ENCODE peak calls at places on chromosome 3, in seven cellular contexts. S is HepG2, D is SK-N-SH, H is HCT116, W is GM12878, X is K562, Z is H1. N is an unnamed sample.

GRCh38 chr3:61371123-61371522 is 119.9 kb upstream of the FHIT start:
- DNase-seq in S (peak; percentile 10), D (peak; percentile 40), H (peak; percentile 35), W (no peak), X (peak; percentile 32), Z (no peak), N (no peak)

GRCh38 chr3:128051837-128052766 is at the start of gene SEC61A1:
- DNase-seq in S (peak; percentile 86), D (peak; percentile 99), H (peak; percentile 78), W (peak; percentile 72), X (peak; percentile 92), Z (peak; percentile 67), N (peak; percentile 96)

GRCh38 chr3:141959921-141960554 is 83.6 kb downstream of the ATP1B3 start:
- DNase-seq in S (no peak), D (no peak), H (peak; percentile 12), W (no peak), X (no peak), Z (no peak), N (no peak)

GRCh38 chr3:23629181-23629893 is 176.4 kb upstream of the UBE2E1 start:
- DNase-seq in S (no peak), D (no peak), H (no peak), W (no peak), X (no peak), Z (no peak), N (no peak)

GRCh38 chr3:31361391-31362273 is 171.1 kb upstream of the STT3B start:
- DNase-seq in S (no peak), D (no peak), H (peak; percentile 12), W (no peak), X (no peak), Z (no peak), N (no peak)

GRCh38 chr3:186789554-186790260 is 6.3 kb downstream of the EIF4A2 start:
- DNase-seq in S (no peak), D (no peak), H (no peak), W (no peak), X (no peak), Z (no peak), N (no peak)

GRCh38 chr3:71987828-71988227 is 202.9 kb upstream of the PROK2 start:
- DNase-seq in S (no peak), D (no peak), H (no peak), W (no peak), X (no peak), Z (no peak), N (no peak)

GRCh38 chr3:72960812-72961518 is 35.6 kb upstream of the PPP4R2 start:
- DNase-seq in S (peak; percentile 86), D (no peak), H (no peak), W (no peak), X (peak; percentile 12), Z (no peak), N (no peak)

GRCh38 chr3:114363554-114364202 is 69.8 kb downstream of the TIGIT start:
- DNase-seq in S (no peak), D (no peak), H (no peak), W (no peak), X (no peak), Z (no peak), N (no peak)

GRCh38 chr3:68295457-68295856 is 636.9 kb downstream of the TAFA4 start:
- DNase-seq in S (no peak), D (no peak), H (no peak), W (no peak), X (no peak), Z (no peak), N (no peak)

DNA sequence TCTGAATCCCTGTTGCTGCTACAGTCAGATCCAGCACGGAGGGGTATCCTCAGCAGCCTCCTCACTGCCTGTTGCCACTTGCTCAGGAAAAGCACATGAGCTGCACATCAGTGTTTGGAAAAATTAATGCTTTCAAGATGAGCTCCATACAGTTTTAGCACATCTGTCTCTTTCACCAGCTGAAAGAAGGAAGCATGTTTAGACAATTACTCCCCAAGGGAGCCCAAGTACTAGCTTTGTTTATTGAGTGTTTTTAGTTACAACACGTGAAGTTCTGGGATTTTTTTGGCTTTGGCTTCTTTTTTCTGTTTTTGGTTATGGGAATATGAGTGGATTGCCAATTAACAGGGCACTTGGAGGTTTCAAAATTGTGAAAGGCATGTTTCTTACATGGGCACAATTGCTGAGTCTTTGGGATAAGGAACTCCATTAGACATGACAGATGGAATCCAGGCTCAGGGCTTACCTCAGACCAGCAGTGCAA is 92.5 kb upstream of the ROPN1 start:
- DNase-seq in S (no peak), D (no peak), H (no peak), W (no peak), X (no peak), Z (no peak), N (no peak)
- TF ChIP-seq JUND in S (no peak), D (no peak), H (no peak), W (no peak), X (no peak), Z (no peak), N (no peak)

DNA sequence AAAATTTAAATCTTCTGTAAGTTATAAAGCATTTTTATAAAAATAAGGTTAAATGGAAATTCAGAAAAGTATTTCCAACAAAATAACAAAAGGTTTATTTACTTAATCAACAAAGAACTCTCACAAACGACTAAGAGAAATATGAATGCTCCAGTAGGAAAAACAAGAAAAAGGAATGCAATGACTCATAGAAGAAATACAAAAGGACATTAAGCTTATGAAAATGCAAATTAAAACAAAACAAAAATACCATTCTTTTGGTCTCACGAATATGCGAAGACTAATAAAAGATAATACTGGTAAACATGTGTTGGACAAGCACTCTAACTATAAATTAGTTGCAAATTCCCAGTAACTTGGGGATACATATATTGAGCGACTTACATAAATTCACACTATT is 17.5 kb upstream of the TBC1D5 start:
- DNase-seq in S (no peak), D (no peak), H (no peak), W (no peak), X (no peak), Z (no peak), N (no peak)
- TF ChIP-seq JUND in S (no peak), D (no peak), H (no peak), W (no peak), X (no peak), Z (no peak), N (no peak)

GRCh38 chr3:99776516-99777209 is 41.0 kb upstream of the CMSS1 start:
- DNase-seq in S (no peak), D (no peak), H (no peak), W (no peak), X (peak; percentile 54), Z (no peak), N (no peak)
- TF ChIP-seq JUND in S (no peak), D (no peak), H (no peak), W (no peak), X (peak; percentile 88), Z (no peak), N (no peak)

DNA sequence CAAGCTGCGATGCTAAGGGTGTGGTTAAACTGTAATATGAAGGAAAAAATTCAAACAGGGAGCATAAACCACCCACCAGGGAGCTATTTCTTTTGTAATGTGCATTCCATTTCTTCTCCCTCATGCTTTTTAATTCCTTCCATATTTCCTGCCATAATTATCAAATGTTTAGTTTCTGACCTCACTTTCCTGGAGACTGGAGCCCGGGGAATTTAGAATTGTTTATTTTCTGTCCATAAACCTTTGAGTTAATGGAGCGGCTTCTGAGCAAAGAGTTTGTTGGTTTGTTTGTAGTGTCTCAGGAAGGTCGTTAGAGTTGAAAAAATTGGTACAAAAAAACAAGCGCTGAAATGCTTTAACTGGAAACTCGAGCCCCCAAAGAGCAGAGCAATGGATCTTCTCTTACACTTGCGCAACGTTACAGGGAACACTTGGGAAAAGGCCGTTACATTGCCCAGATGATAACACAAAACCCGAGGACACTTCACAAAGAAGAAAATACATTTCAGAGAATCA is 1.0 kb downstream of the FSTL1 start:
- DNase-seq in S (no peak), D (peak; percentile 22), H (no peak), W (no peak), X (no peak), Z (no peak), N (no peak)
- TF ChIP-seq JUND in S (no peak), D (no peak), H (no peak), W (no peak), X (no peak), Z (no peak), N (no peak)

GRCh38 chr3:14632445-14632930 is 19.1 kb upstream of the CCDC174 start:
- DNase-seq in S (no peak), D (no peak), H (no peak), W (no peak), X (no peak), Z (no peak), N (no peak)

GRCh38 chr3:14634763-14635400 is 16.7 kb upstream of the CCDC174 start:
- DNase-seq in S (no peak), D (no peak), H (no peak), W (no peak), X (no peak), Z (no peak), N (no peak)

GRCh38 chr3:14631687-14632444 is 19.7 kb upstream of the CCDC174 start:
- DNase-seq in S (peak; percentile 21), D (no peak), H (no peak), W (no peak), X (no peak), Z (no peak), N (no peak)

GRCh38 chr3:14633417-14633816 is 18.1 kb upstream of the CCDC174 start:
- DNase-seq in S (no peak), D (no peak), H (no peak), W (no peak), X (no peak), Z (no peak), N (no peak)

DNA sequence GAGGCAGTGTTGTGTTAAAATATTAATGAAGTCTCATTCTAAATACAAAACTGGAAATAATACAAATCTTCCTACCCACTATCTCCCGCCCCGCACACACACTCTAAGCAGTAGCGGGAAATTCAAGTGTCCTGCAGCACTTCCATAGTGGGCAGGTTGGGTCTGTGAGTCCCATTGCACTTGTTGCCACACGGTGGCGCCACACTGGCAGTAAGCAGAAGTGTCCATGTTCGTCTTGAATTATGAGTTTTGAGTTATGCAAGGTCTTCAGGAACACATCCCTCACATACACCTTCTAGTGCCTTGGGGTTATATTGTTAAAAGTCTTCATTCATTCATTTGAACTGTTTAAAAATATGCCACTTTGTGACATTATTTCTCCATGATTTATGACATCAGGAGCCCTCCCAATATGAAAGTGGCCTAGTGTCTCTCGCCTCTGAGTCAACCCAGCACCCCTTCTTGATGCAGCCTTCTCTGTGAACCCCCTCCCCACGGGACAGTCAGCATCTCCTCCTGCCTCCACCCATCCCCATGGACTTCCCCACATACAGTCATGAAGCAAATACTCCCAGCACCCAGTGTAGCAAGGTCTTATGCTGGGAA is 17.6 kb upstream of the CCDC174 start:
- DNase-seq in S (peak; percentile 53), D (peak; percentile 59), H (peak; percentile 67), W (peak; percentile 17), X (peak; percentile 83), Z (no peak), N (peak; percentile 83)
- TF ChIP-seq JUND in S (no peak), D (no peak), H (no peak), W (no peak), X (no peak), Z (no peak), N (no peak)

DNA sequence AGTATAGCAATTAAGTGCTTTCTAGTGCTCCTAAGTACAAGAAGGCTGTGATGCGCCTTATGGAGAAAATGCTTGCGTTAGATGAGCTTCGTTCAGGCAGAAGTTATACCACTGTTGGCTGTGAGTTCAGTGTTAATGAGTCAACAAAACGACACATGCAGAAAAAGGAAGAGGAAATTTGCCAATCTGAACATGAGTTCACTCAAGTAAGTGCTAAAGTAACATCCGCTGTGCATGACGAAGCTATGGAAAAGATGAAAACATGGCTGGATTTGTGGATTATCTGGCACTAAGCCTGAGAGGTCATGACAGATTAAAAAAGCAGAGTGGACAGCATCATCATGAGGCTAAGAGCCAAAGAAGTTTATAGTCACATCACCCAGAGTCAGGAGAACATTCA is 36.9 kb downstream of the SH3BP5 start:
- DNase-seq in S (no peak), D (no peak), H (no peak), W (no peak), X (no peak), Z (no peak), N (no peak)
- TF ChIP-seq JUND in S (no peak), D (no peak), H (no peak), W (no peak), X (no peak), Z (no peak), N (no peak)

N was measured in T47D.